ENCODE peak calls at places on chromosomes 3 and 15, in nine cellular contexts. One of them, this sample, is unnamed. For H3K4me1, the result is how much of the 10 kb centered on the place peaks cover.

GRCh38 chr15:70902105-70902504 is 9.5 kb downstream of the LRRC49 start:
- DNase-seq in tibial nerve: no peak
- DNase-seq in H1: no peak
- DNase-seq in transverse colon: peak
- DNase-seq in A549: no peak
- DNase-seq in SK-N-SH: no peak
- DNase-seq in HepG2: no peak
- DNase-seq in stomach: no peak
- DNase-seq in ovary: no peak
- DNase-seq in this sample: no peak

GRCh38 chr15:67076147-67076843 is 10.9 kb downstream of the SMAD3 start:
- DNase-seq in tibial nerve: no peak
- DNase-seq in H1: no peak
- DNase-seq in transverse colon: no peak
- DNase-seq in A549: peak
- DNase-seq in SK-N-SH: no peak
- DNase-seq in HepG2: no peak
- DNase-seq in stomach: peak
- DNase-seq in ovary: no peak
- DNase-seq in this sample: no peak

GRCh38 chr3:150080058-150080730 is 109.5 kb upstream of the PFN2 start:
- DNase-seq in tibial nerve: no peak
- DNase-seq in H1: no peak
- DNase-seq in transverse colon: no peak
- DNase-seq in A549: no peak
- DNase-seq in SK-N-SH: no peak
- DNase-seq in HepG2: no peak
- DNase-seq in stomach: no peak
- DNase-seq in ovary: no peak
- DNase-seq in this sample: no peak

GRCh38 chr15:38886315-38887163 is 321.9 kb upstream of the RASGRP1 start:
- DNase-seq in tibial nerve: no peak
- DNase-seq in H1: no peak
- DNase-seq in transverse colon: no peak
- DNase-seq in A549: peak
- DNase-seq in SK-N-SH: no peak
- DNase-seq in HepG2: no peak
- DNase-seq in stomach: no peak
- DNase-seq in ovary: no peak
- DNase-seq in this sample: no peak

GRCh38 chr15:43519207-43519606 is 1.8 kb downstream of the MAP1A start:
- DNase-seq in tibial nerve: no peak
- DNase-seq in H1: no peak
- DNase-seq in transverse colon: no peak
- DNase-seq in A549: no peak
- DNase-seq in SK-N-SH: peak
- DNase-seq in HepG2: no peak
- DNase-seq in stomach: no peak
- DNase-seq in ovary: no peak
- DNase-seq in this sample: no peak

GRCh38 chr3:123025642-123026521 is 1.7 kb downstream of the SEMA5B start:
- DNase-seq in tibial nerve: no peak
- DNase-seq in H1: no peak
- DNase-seq in transverse colon: no peak
- DNase-seq in A549: no peak
- DNase-seq in SK-N-SH: peak
- DNase-seq in HepG2: no peak
- DNase-seq in stomach: no peak
- DNase-seq in ovary: peak
- DNase-seq in this sample: no peak

GRCh38 chr15:59723686-59724336 is 34.7 kb upstream of the BNIP2 start:
- DNase-seq in tibial nerve: no peak
- DNase-seq in H1: no peak
- DNase-seq in transverse colon: no peak
- DNase-seq in A549: no peak
- DNase-seq in SK-N-SH: no peak
- DNase-seq in HepG2: no peak
- DNase-seq in stomach: no peak
- DNase-seq in ovary: no peak
- DNase-seq in this sample: no peak

GRCh38 chr15:52466134-52466701 is 62.5 kb downstream of the MYO5A start:
- DNase-seq in tibial nerve: peak
- DNase-seq in H1: no peak
- DNase-seq in transverse colon: peak
- DNase-seq in A549: no peak
- DNase-seq in SK-N-SH: no peak
- DNase-seq in HepG2: no peak
- DNase-seq in stomach: peak
- DNase-seq in ovary: no peak
- DNase-seq in this sample: peak

GRCh38 chr3:24278526-24278925 is 216.1 kb downstream of the THRB start:
- DNase-seq in tibial nerve: no peak
- DNase-seq in H1: no peak
- DNase-seq in transverse colon: no peak
- DNase-seq in A549: no peak
- DNase-seq in SK-N-SH: no peak
- DNase-seq in HepG2: no peak
- DNase-seq in stomach: no peak
- DNase-seq in ovary: no peak
- DNase-seq in this sample: no peak

GRCh38 chr3:52349611-52350395 is 33.7 kb downstream of the DNAH1 start:
- DNase-seq in tibial nerve: no peak
- DNase-seq in H1: no peak
- DNase-seq in transverse colon: no peak
- DNase-seq in A549: no peak
- DNase-seq in SK-N-SH: no peak
- DNase-seq in HepG2: no peak
- DNase-seq in stomach: no peak
- DNase-seq in ovary: no peak
- DNase-seq in this sample: no peak

GRCh38 chr15:41603411-41603935 is 44.5 kb downstream of the TYRO3 start:
- DNase-seq in tibial nerve: no peak
- DNase-seq in H1: no peak
- DNase-seq in transverse colon: no peak
- DNase-seq in A549: no peak
- DNase-seq in SK-N-SH: no peak
- DNase-seq in HepG2: no peak
- DNase-seq in stomach: no peak
- DNase-seq in ovary: no peak
- DNase-seq in this sample: no peak

GRCh38 chr3:196179380-196180308 is 31.6 kb downstream of the ZDHHC19 start:
- DNase-seq in tibial nerve: no peak
- DNase-seq in H1: no peak
- DNase-seq in transverse colon: peak
- DNase-seq in A549: no peak
- DNase-seq in SK-N-SH: peak
- DNase-seq in HepG2: no peak
- DNase-seq in stomach: no peak
- DNase-seq in ovary: no peak
- DNase-seq in this sample: no peak

GRCh38 chr3:53806182-53807116 is 39.8 kb downstream of the CHDH start:
- DNase-seq in tibial nerve: no peak
- DNase-seq in H1: no peak
- DNase-seq in transverse colon: peak
- DNase-seq in A549: no peak
- DNase-seq in SK-N-SH: no peak
- DNase-seq in HepG2: peak
- DNase-seq in stomach: no peak
- DNase-seq in ovary: no peak
- DNase-seq in this sample: peak

GRCh38 chr3:184176377-184177330 is 2.0 kb downstream of the AP2M1 start:
- DNase-seq in tibial nerve: peak
- DNase-seq in H1: peak
- DNase-seq in transverse colon: peak
- DNase-seq in A549: peak
- DNase-seq in SK-N-SH: peak
- DNase-seq in HepG2: peak
- DNase-seq in stomach: peak
- DNase-seq in ovary: peak
- DNase-seq in this sample: peak

GRCh38 chr3:169041677-169042171 is 621.8 kb downstream of the MECOM start:
- DNase-seq in tibial nerve: no peak
- DNase-seq in H1: no peak
- DNase-seq in transverse colon: no peak
- DNase-seq in A549: peak
- DNase-seq in SK-N-SH: peak
- DNase-seq in HepG2: peak
- DNase-seq in stomach: no peak
- DNase-seq in ovary: no peak
- DNase-seq in this sample: no peak

GRCh38 chr15:91694829-91695205 is 158.7 kb upstream of the SLCO3A1 start:
- DNase-seq in tibial nerve: peak
- DNase-seq in H1: no peak
- DNase-seq in transverse colon: peak
- DNase-seq in A549: no peak
- DNase-seq in SK-N-SH: peak
- DNase-seq in HepG2: peak
- DNase-seq in stomach: no peak
- DNase-seq in ovary: peak
- DNase-seq in this sample: peak

GRCh38 chr3:192864943-192865342 is 52.7 kb downstream of the MB21D2 start:
- DNase-seq in tibial nerve: no peak
- DNase-seq in H1: no peak
- DNase-seq in transverse colon: no peak
- DNase-seq in A549: no peak
- DNase-seq in SK-N-SH: no peak
- DNase-seq in HepG2: no peak
- DNase-seq in stomach: no peak
- DNase-seq in ovary: no peak
- DNase-seq in this sample: peak

GRCh38 chr3:184375747-184376495 is 2.1 kb downstream of the THPO start:
- DNase-seq in tibial nerve: no peak
- DNase-seq in H1: no peak
- DNase-seq in transverse colon: no peak
- DNase-seq in A549: no peak
- DNase-seq in SK-N-SH: no peak
- DNase-seq in HepG2: no peak
- DNase-seq in stomach: no peak
- DNase-seq in ovary: no peak
- DNase-seq in this sample: no peak

GRCh38 chr3:138389841-138390581 is 41.6 kb downstream of the MRAS start:
- DNase-seq in tibial nerve: no peak
- DNase-seq in H1: no peak
- DNase-seq in transverse colon: no peak
- DNase-seq in A549: peak
- DNase-seq in SK-N-SH: no peak
- DNase-seq in HepG2: peak
- DNase-seq in stomach: no peak
- DNase-seq in ovary: peak
- DNase-seq in this sample: no peak

GRCh38 chr15:65762914-65763787 is 28.9 kb downstream of the DENND4A start:
- DNase-seq in tibial nerve: no peak
- DNase-seq in H1: no peak
- DNase-seq in transverse colon: no peak
- DNase-seq in A549: no peak
- DNase-seq in SK-N-SH: no peak
- DNase-seq in HepG2: no peak
- DNase-seq in stomach: no peak
- DNase-seq in ovary: no peak
- DNase-seq in this sample: no peak

GRCh38 chr3:15390460-15390859 is 36.9 kb downstream of the METTL6 start:
- DNase-seq in tibial nerve: peak
- DNase-seq in H1: no peak
- DNase-seq in transverse colon: no peak
- DNase-seq in A549: no peak
- DNase-seq in SK-N-SH: no peak
- DNase-seq in HepG2: no peak
- DNase-seq in stomach: no peak
- DNase-seq in ovary: no peak
- DNase-seq in this sample: no peak

GRCh38 chr3:134624537-134625287 is 26.1 kb downstream of the KY start:
- DNase-seq in tibial nerve: no peak
- DNase-seq in H1: no peak
- DNase-seq in transverse colon: no peak
- DNase-seq in A549: no peak
- DNase-seq in SK-N-SH: no peak
- DNase-seq in HepG2: no peak
- DNase-seq in stomach: peak
- DNase-seq in ovary: no peak
- DNase-seq in this sample: no peak

GRCh38 chr15:55800216-55800615 is 57.3 kb upstream of the PRTG start:
- DNase-seq in tibial nerve: no peak
- DNase-seq in H1: no peak
- DNase-seq in transverse colon: no peak
- DNase-seq in A549: no peak
- DNase-seq in SK-N-SH: no peak
- DNase-seq in HepG2: no peak
- DNase-seq in stomach: no peak
- DNase-seq in ovary: no peak
- DNase-seq in this sample: no peak
- H3K4me1 ChIP-seq in tibial nerve: under half
- H3K4me1 ChIP-seq in H1: under half
- H3K4me1 ChIP-seq in transverse colon: under half
- H3K4me1 ChIP-seq in A549: under half
- H3K4me1 ChIP-seq in SK-N-SH: under half
- H3K4me1 ChIP-seq in HepG2: under half
- H3K4me1 ChIP-seq in stomach: under half
- H3K4me1 ChIP-seq in ovary: under half
- H3K4me1 ChIP-seq in this sample: under half

GRCh38 chr15:68807249-68807648 is 13.4 kb downstream of the ANP32A start:
- DNase-seq in tibial nerve: no peak
- DNase-seq in H1: no peak
- DNase-seq in transverse colon: peak
- DNase-seq in A549: no peak
- DNase-seq in SK-N-SH: no peak
- DNase-seq in HepG2: no peak
- DNase-seq in stomach: no peak
- DNase-seq in ovary: no peak
- DNase-seq in this sample: peak
- TF ChIP-seq EP300 in tibial nerve: no peak
- TF ChIP-seq EP300 in H1: no peak
- TF ChIP-seq EP300 in transverse colon: no peak
- TF ChIP-seq EP300 in A549: no peak
- TF ChIP-seq EP300 in SK-N-SH: no peak
- TF ChIP-seq EP300 in HepG2: no peak
- TF ChIP-seq EP300 in stomach: no peak
- TF ChIP-seq EP300 in ovary: no peak
- TF ChIP-seq EP300 in this sample: no peak

GRCh38 chr3:167735233-167736107 is at the start of gene SERPINI1:
- DNase-seq in tibial nerve: peak
- DNase-seq in H1: peak
- DNase-seq in transverse colon: peak
- DNase-seq in A549: peak
- DNase-seq in SK-N-SH: peak
- DNase-seq in HepG2: peak
- DNase-seq in stomach: peak
- DNase-seq in ovary: peak
- DNase-seq in this sample: peak
- H3K4me1 ChIP-seq in tibial nerve: under half
- H3K4me1 ChIP-seq in H1: under half
- H3K4me1 ChIP-seq in transverse colon: under half
- H3K4me1 ChIP-seq in A549: under half
- H3K4me1 ChIP-seq in SK-N-SH: under half
- H3K4me1 ChIP-seq in HepG2: half or more
- H3K4me1 ChIP-seq in stomach: under half
- H3K4me1 ChIP-seq in ovary: under half
- H3K4me1 ChIP-seq in this sample: under half

DNA sequence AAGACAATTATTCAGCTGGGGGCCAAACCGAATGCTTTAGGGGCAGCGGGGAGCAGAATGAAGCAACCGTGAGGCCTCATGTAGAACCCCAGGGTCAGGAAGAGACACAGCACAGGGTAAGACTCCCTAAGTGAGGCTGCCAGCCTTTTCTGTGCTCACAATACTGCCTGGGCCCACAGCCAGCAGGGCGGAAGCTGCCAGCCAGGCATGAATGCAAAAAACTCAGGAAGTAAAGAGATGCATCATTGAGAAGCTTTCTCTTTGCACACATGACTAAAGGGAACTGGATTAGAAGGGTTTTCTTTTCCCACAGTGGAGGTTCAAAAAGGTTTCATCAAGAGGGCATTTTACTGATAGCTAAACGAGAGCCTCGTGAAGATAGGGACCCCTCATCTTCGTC is 33.3 kb downstream of the CA12 start:
- DNase-seq in tibial nerve: peak
- DNase-seq in H1: no peak
- DNase-seq in transverse colon: peak
- DNase-seq in A549: no peak
- DNase-seq in SK-N-SH: peak
- DNase-seq in HepG2: no peak
- DNase-seq in stomach: peak
- DNase-seq in ovary: peak
- DNase-seq in this sample: peak
- TF ChIP-seq EP300 in tibial nerve: no peak
- TF ChIP-seq EP300 in H1: no peak
- TF ChIP-seq EP300 in transverse colon: no peak
- TF ChIP-seq EP300 in A549: no peak
- TF ChIP-seq EP300 in SK-N-SH: peak
- TF ChIP-seq EP300 in HepG2: no peak
- TF ChIP-seq EP300 in stomach: no peak
- TF ChIP-seq EP300 in ovary: no peak
- TF ChIP-seq EP300 in this sample: no peak

This sample was measured in sigmoid colon.